ENCODE peak calls at places on chromosome 6, in seven cellular contexts. One of them, this sample, is unnamed.

GRCh38 chr6:32397252-32397920 is 9.6 kb downstream of the BTNL2 start:
- DNase-seq in breast epithelium: no peak
- DNase-seq in tibial nerve: no peak
- DNase-seq in GM23338: no peak
- DNase-seq in ovary: no peak
- DNase-seq in small intestine: no peak
- DNase-seq in brain microvascular endothelial cell: no peak
- DNase-seq in this sample: no peak

GRCh38 chr6:117776441-117776840 is 101.2 kb downstream of the NUS1 start:
- DNase-seq in breast epithelium: no peak
- DNase-seq in tibial nerve: no peak
- DNase-seq in GM23338: peak; percentile 65
- DNase-seq in ovary: no peak
- DNase-seq in small intestine: no peak
- DNase-seq in brain microvascular endothelial cell: no peak
- DNase-seq in this sample: no peak

GRCh38 chr6:12947191-12947795 is 230.7 kb downstream of the PHACTR1 start:
- DNase-seq in breast epithelium: no peak
- DNase-seq in tibial nerve: no peak
- DNase-seq in GM23338: no peak
- DNase-seq in ovary: no peak
- DNase-seq in small intestine: no peak
- DNase-seq in brain microvascular endothelial cell: no peak
- DNase-seq in this sample: no peak

GRCh38 chr6:112139052-112139451 is 51.7 kb downstream of the FAM229B start:
- DNase-seq in breast epithelium: no peak
- DNase-seq in tibial nerve: no peak
- DNase-seq in GM23338: no peak
- DNase-seq in ovary: no peak
- DNase-seq in small intestine: no peak
- DNase-seq in brain microvascular endothelial cell: no peak
- DNase-seq in this sample: no peak

GRCh38 chr6:156828280-156828703 is 51.1 kb downstream of the ARID1B start:
- DNase-seq in breast epithelium: no peak
- DNase-seq in tibial nerve: no peak
- DNase-seq in GM23338: no peak
- DNase-seq in ovary: peak; percentile 47
- DNase-seq in small intestine: no peak
- DNase-seq in brain microvascular endothelial cell: peak; percentile 80
- DNase-seq in this sample: no peak

GRCh38 chr6:136921521-136921935 is 573 bp upstream of the SLC35D3 start:
- DNase-seq in breast epithelium: no peak
- DNase-seq in tibial nerve: no peak
- DNase-seq in GM23338: peak; percentile 49
- DNase-seq in ovary: peak; percentile 39
- DNase-seq in small intestine: peak; percentile 22
- DNase-seq in brain microvascular endothelial cell: no peak
- DNase-seq in this sample: no peak

GRCh38 chr6:46949662-46950280 is 28.0 kb upstream of the ADGRF5 start:
- DNase-seq in breast epithelium: no peak
- DNase-seq in tibial nerve: peak; percentile 22
- DNase-seq in GM23338: no peak
- DNase-seq in ovary: no peak
- DNase-seq in small intestine: peak; percentile 55
- DNase-seq in brain microvascular endothelial cell: no peak
- DNase-seq in this sample: no peak

GRCh38 chr6:131949909-131950766 is 1.0 kb downstream of the CCN2 start:
- DNase-seq in breast epithelium: peak; percentile 71
- DNase-seq in tibial nerve: peak; percentile 52
- DNase-seq in GM23338: peak; percentile 75
- DNase-seq in ovary: peak; percentile 85
- DNase-seq in small intestine: peak; percentile 71
- DNase-seq in brain microvascular endothelial cell: peak; percentile 98
- DNase-seq in this sample: no peak

GRCh38 chr6:43776799-43777776 is 7.1 kb downstream of the VEGFA start:
- DNase-seq in breast epithelium: no peak
- DNase-seq in tibial nerve: no peak
- DNase-seq in GM23338: no peak
- DNase-seq in ovary: no peak
- DNase-seq in small intestine: no peak
- DNase-seq in brain microvascular endothelial cell: no peak
- DNase-seq in this sample: no peak

GRCh38 chr6:43776115-43776798 is 6.2 kb downstream of the VEGFA start:
- DNase-seq in breast epithelium: no peak
- DNase-seq in tibial nerve: no peak
- DNase-seq in GM23338: no peak
- DNase-seq in ovary: no peak
- DNase-seq in small intestine: no peak
- DNase-seq in brain microvascular endothelial cell: no peak
- DNase-seq in this sample: no peak

GRCh38 chr6:43773981-43774775 is 4.2 kb downstream of the VEGFA start:
- DNase-seq in breast epithelium: no peak
- DNase-seq in tibial nerve: no peak
- DNase-seq in GM23338: no peak
- DNase-seq in ovary: no peak
- DNase-seq in small intestine: no peak
- DNase-seq in brain microvascular endothelial cell: no peak
- DNase-seq in this sample: no peak

GRCh38 chr6:43773050-43773956 is 3.3 kb downstream of the VEGFA start:
- DNase-seq in breast epithelium: no peak
- DNase-seq in tibial nerve: no peak
- DNase-seq in GM23338: peak; percentile 80
- DNase-seq in ovary: no peak
- DNase-seq in small intestine: peak; percentile 82
- DNase-seq in brain microvascular endothelial cell: no peak
- DNase-seq in this sample: peak; percentile 20

GRCh38 chr6:43774776-43775583 is 5.0 kb downstream of the VEGFA start:
- DNase-seq in breast epithelium: peak; percentile 83
- DNase-seq in tibial nerve: peak; percentile 70
- DNase-seq in GM23338: peak; percentile 96
- DNase-seq in ovary: peak; percentile 81
- DNase-seq in small intestine: peak; percentile 83
- DNase-seq in brain microvascular endothelial cell: peak; percentile 52
- DNase-seq in this sample: peak; percentile 48
- H3K27ac ChIP-seq in breast epithelium: peak overlapping the region; percentile 96
- H3K27ac ChIP-seq in tibial nerve: peak overlapping the region; percentile 66
- H3K27ac ChIP-seq in GM23338: peak overlapping the region; percentile 87
- H3K27ac ChIP-seq in ovary: no peak overlapping the region
- H3K27ac ChIP-seq in small intestine: peak overlapping the region; percentile 99
- H3K27ac ChIP-seq in brain microvascular endothelial cell: no peak overlapping the region
- H3K27ac ChIP-seq in this sample: peak overlapping the region; percentile 92

DNA sequence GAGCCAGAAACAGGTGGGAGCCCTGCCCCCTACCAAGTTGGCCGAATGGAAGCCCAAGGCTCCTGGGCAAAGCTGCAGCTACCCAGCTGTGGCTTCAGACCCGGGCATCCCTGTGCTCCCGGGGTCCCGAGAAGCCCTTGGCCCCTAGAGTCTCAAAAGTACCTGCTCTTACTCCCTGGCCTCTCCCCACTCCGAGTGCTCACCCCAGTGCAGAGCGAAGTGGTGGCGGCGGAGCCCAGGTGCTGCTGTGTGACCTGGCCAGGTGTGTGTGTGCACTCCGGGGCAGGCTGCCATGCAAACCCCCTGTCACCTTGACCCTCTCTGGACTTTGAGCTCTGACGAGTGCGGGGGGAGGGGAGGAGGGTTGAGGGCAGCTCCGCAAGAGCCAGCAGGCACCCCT is 493.8 kb upstream of the MANEA start:
- DNase-seq in breast epithelium: no peak
- DNase-seq in tibial nerve: no peak
- DNase-seq in GM23338: no peak
- DNase-seq in ovary: no peak
- DNase-seq in small intestine: no peak
- DNase-seq in brain microvascular endothelial cell: no peak
- DNase-seq in this sample: no peak
- H3K4me3 ChIP-seq in breast epithelium: no peak overlapping the region
- H3K4me3 ChIP-seq in tibial nerve: no peak overlapping the region
- H3K4me3 ChIP-seq in GM23338: no peak overlapping the region
- H3K4me3 ChIP-seq in ovary: no peak overlapping the region
- H3K4me3 ChIP-seq in small intestine: no peak overlapping the region
- H3K4me3 ChIP-seq in brain microvascular endothelial cell: no peak overlapping the region
- H3K4me3 ChIP-seq in this sample: no peak overlapping the region

GRCh38 chr6:166616261-166617226 is 10.5 kb downstream of the RPS6KA2 start:
- DNase-seq in breast epithelium: no peak
- DNase-seq in tibial nerve: no peak
- DNase-seq in GM23338: no peak
- DNase-seq in ovary: no peak
- DNase-seq in small intestine: no peak
- DNase-seq in brain microvascular endothelial cell: no peak
- DNase-seq in this sample: no peak
- H3K27ac ChIP-seq in breast epithelium: peak overlapping the region; percentile 73
- H3K27ac ChIP-seq in tibial nerve: no peak overlapping the region
- H3K27ac ChIP-seq in GM23338: no peak overlapping the region
- H3K27ac ChIP-seq in ovary: no peak overlapping the region
- H3K27ac ChIP-seq in small intestine: no peak overlapping the region
- H3K27ac ChIP-seq in brain microvascular endothelial cell: no peak overlapping the region
- H3K27ac ChIP-seq in this sample: no peak overlapping the region

GRCh38 chr6:159059099-159059498 is 14.3 kb upstream of the TAGAP start:
- DNase-seq in breast epithelium: no peak
- DNase-seq in tibial nerve: no peak
- DNase-seq in GM23338: no peak
- DNase-seq in ovary: no peak
- DNase-seq in small intestine: no peak
- DNase-seq in brain microvascular endothelial cell: no peak
- DNase-seq in this sample: no peak

GRCh38 chr6:159053781-159054398 is 9.1 kb upstream of the TAGAP start:
- DNase-seq in breast epithelium: no peak
- DNase-seq in tibial nerve: no peak
- DNase-seq in GM23338: no peak
- DNase-seq in ovary: no peak
- DNase-seq in small intestine: peak; percentile 55
- DNase-seq in brain microvascular endothelial cell: no peak
- DNase-seq in this sample: peak; percentile 68

GRCh38 chr6:159056003-159056402 is 11.2 kb upstream of the TAGAP start:
- DNase-seq in breast epithelium: no peak
- DNase-seq in tibial nerve: no peak
- DNase-seq in GM23338: no peak
- DNase-seq in ovary: no peak
- DNase-seq in small intestine: no peak
- DNase-seq in brain microvascular endothelial cell: no peak
- DNase-seq in this sample: no peak

GRCh38 chr6:159056941-159057340 is 12.2 kb upstream of the TAGAP start:
- DNase-seq in breast epithelium: no peak
- DNase-seq in tibial nerve: no peak
- DNase-seq in GM23338: no peak
- DNase-seq in ovary: no peak
- DNase-seq in small intestine: no peak
- DNase-seq in brain microvascular endothelial cell: no peak
- DNase-seq in this sample: no peak

GRCh38 chr6:159056432-159056831 is 11.6 kb upstream of the TAGAP start:
- DNase-seq in breast epithelium: no peak
- DNase-seq in tibial nerve: no peak
- DNase-seq in GM23338: no peak
- DNase-seq in ovary: no peak
- DNase-seq in small intestine: no peak
- DNase-seq in brain microvascular endothelial cell: no peak
- DNase-seq in this sample: no peak
- H3K4me3 ChIP-seq in breast epithelium: no peak overlapping the region
- H3K4me3 ChIP-seq in tibial nerve: no peak overlapping the region
- H3K4me3 ChIP-seq in GM23338: no peak overlapping the region
- H3K4me3 ChIP-seq in ovary: no peak overlapping the region
- H3K4me3 ChIP-seq in small intestine: no peak overlapping the region
- H3K4me3 ChIP-seq in brain microvascular endothelial cell: no peak overlapping the region
- H3K4me3 ChIP-seq in this sample: peak overlapping the region; percentile 24

GRCh38 chr6:148247386-148248063 is 95.1 kb upstream of the SASH1 start:
- DNase-seq in breast epithelium: no peak
- DNase-seq in tibial nerve: no peak
- DNase-seq in GM23338: no peak
- DNase-seq in ovary: no peak
- DNase-seq in small intestine: no peak
- DNase-seq in brain microvascular endothelial cell: no peak
- DNase-seq in this sample: no peak
- H3K27ac ChIP-seq in breast epithelium: no peak overlapping the region
- H3K27ac ChIP-seq in tibial nerve: no peak overlapping the region
- H3K27ac ChIP-seq in GM23338: no peak overlapping the region
- H3K27ac ChIP-seq in ovary: no peak overlapping the region
- H3K27ac ChIP-seq in small intestine: no peak overlapping the region
- H3K27ac ChIP-seq in brain microvascular endothelial cell: no peak overlapping the region
- H3K27ac ChIP-seq in this sample: no peak overlapping the region

This sample was measured in CD8-positive, alpha-beta memory T cell.